ENCODE peak calls at places on chromosome 1, in four cellular contexts. F, C, A and N are unnamed samples.

GRCh38 chr1:11530731-11531311 is 51.9 kb downstream of the DISP3 start:
- DNase-seq in F (no peak), C (no peak), A (no peak), N (no peak)

GRCh38 chr1:168893359-168893791 is 164.4 kb upstream of the DPT start:
- DNase-seq in F (no peak), C (no peak), A (peak), N (no peak)

GRCh38 chr1:202324646-202325045 is 17.1 kb downstream of the UBE2T start:
- DNase-seq in F (no peak), C (no peak), A (no peak), N (no peak)

GRCh38 chr1:35097224-35097623 is 18.0 kb downstream of the ZMYM1 start:
- DNase-seq in F (no peak), C (peak), A (no peak), N (no peak)

GRCh38 chr1:182315157-182315556 is 76.4 kb downstream of the GLUL start:
- DNase-seq in F (no peak), C (no peak), A (no peak), N (no peak)

GRCh38 chr1:65526049-65526556 is 105.6 kb downstream of the LEPR start:
- DNase-seq in F (no peak), C (no peak), A (no peak), N (no peak)

GRCh38 chr1:235763962-235764361 is 102.7 kb downstream of the LYST start:
- DNase-seq in F (no peak), C (no peak), A (no peak), N (no peak)

GRCh38 chr1:154839691-154840090 is 30.4 kb downstream of the KCNN3 start:
- DNase-seq in F (no peak), C (peak), A (no peak), N (no peak)

GRCh38 chr1:30273021-30273325 is 450.4 kb downstream of the MATN1 start:
- DNase-seq in F (no peak), C (no peak), A (no peak), N (no peak)

GRCh38 chr1:208205216-208206013 is 38.8 kb downstream of the PLXNA2 start:
- DNase-seq in F (no peak), C (no peak), A (no peak), N (no peak)

GRCh38 chr1:109537450-109538178 is 2.1 kb upstream of the GPR61 start:
- DNase-seq in F (no peak), C (no peak), A (no peak), N (no peak)

GRCh38 chr1:93722081-93723031 is 40.7 kb upstream of the BCAR3 start:
- DNase-seq in F (no peak), C (no peak), A (no peak), N (peak)

GRCh38 chr1:160117709-160118183 is 2.2 kb downstream of the ATP1A2 start:
- DNase-seq in F (no peak), C (peak), A (peak), N (no peak)

GRCh38 chr1:21324368-21325137 is 34.3 kb upstream of the ECE1 start:
- DNase-seq in F (peak), C (peak), A (peak), N (no peak)

GRCh38 chr1:87333692-87334347 is 5.1 kb downstream of the LMO4 start:
- DNase-seq in F (no peak), C (peak), A (no peak), N (no peak)

GRCh38 chr1:162899422-162900168 is 38.6 kb upstream of the CCDC190 start:
- DNase-seq in F (no peak), C (peak), A (no peak), N (no peak)

GRCh38 chr1:16367968-16368910 is 1.2 kb downstream of the SZRD1 start:
- DNase-seq in F (no peak), C (peak), A (no peak), N (peak)

GRCh38 chr1:28591708-28592313 is at the start of gene RAB42:
- DNase-seq in F (no peak), C (peak), A (peak), N (peak)

GRCh38 chr1:214427871-214428277 is 123.5 kb downstream of the PTPN14 start:
- DNase-seq in F (peak), C (peak), A (no peak), N (no peak)

DNA sequence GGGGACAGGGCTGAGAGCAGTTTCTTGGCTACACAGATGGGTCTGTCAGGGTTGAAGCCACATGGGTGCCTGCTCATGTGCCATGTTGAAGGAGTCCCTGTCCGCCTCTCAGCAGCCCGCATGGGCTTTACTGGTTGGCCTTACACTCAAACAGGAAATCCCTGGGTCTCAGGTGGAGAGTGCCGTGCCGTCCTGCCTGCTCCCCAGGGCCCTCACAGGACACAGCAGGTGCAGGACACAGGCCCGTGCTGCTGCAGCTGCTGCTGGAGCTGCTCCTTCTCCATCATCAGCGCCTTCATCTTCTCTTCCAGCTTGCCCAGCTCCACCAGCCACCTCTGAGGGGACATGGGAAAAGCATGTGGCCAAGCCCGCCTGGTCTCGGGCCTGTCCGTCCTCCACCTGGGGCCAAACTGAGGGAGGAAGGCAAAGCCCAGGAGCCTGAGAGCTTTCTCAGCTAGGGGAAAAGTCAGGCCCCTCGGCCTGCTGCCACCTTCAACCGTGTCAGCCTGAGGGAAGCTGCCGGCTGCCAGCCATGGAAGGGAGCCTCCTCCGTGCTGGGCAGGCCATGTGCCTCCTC is 5.5 kb downstream of the SLFNL1 start:
- DNase-seq in F (no peak), C (no peak), A (no peak), N (no peak)
- H3K4me3 ChIP-seq in F (no peak), C (no peak), A (no peak), N (no peak)

GRCh38 chr1:24705260-24706073 is 39.8 kb upstream of the CLIC4 start:
- DNase-seq in F (no peak), C (peak), A (peak), N (peak)
- H3K4me3 ChIP-seq in F (no peak), C (peak), A (peak), N (no peak)

DNA sequence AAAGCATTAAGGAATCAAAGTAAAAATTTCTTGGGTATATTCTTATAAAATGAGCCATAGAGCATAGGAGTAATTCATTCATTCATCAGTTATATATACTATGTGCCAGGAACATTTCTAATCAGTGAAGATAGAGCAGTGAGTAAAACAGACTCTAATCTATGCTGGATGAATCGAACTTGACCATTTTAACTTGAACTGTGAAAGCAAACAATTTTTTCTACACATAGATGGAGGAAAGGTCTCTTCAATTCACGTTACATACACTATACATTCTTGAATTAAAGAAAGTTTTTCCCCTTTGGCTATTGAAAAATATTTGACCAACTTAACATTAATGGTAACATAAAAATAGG is 1.6 kb downstream of the MACO1 start:
- DNase-seq in F (no peak), C (no peak), A (no peak), N (no peak)
- H3K4me3 ChIP-seq in F (peak), C (peak), A (peak), N (peak)

GRCh38 chr1:111446967-111447892 is 1.8 kb downstream of the WDR77 start:
- DNase-seq in F (no peak), C (no peak), A (no peak), N (no peak)
- H3K4me3 ChIP-seq in F (no peak), C (peak), A (no peak), N (peak)

GRCh38 chr1:200334661-200335256 is 75.1 kb downstream of the ZNF281 start:
- DNase-seq in F (no peak), C (no peak), A (no peak), N (no peak)
- H3K4me3 ChIP-seq in F (no peak), C (no peak), A (no peak), N (no peak)

DNA sequence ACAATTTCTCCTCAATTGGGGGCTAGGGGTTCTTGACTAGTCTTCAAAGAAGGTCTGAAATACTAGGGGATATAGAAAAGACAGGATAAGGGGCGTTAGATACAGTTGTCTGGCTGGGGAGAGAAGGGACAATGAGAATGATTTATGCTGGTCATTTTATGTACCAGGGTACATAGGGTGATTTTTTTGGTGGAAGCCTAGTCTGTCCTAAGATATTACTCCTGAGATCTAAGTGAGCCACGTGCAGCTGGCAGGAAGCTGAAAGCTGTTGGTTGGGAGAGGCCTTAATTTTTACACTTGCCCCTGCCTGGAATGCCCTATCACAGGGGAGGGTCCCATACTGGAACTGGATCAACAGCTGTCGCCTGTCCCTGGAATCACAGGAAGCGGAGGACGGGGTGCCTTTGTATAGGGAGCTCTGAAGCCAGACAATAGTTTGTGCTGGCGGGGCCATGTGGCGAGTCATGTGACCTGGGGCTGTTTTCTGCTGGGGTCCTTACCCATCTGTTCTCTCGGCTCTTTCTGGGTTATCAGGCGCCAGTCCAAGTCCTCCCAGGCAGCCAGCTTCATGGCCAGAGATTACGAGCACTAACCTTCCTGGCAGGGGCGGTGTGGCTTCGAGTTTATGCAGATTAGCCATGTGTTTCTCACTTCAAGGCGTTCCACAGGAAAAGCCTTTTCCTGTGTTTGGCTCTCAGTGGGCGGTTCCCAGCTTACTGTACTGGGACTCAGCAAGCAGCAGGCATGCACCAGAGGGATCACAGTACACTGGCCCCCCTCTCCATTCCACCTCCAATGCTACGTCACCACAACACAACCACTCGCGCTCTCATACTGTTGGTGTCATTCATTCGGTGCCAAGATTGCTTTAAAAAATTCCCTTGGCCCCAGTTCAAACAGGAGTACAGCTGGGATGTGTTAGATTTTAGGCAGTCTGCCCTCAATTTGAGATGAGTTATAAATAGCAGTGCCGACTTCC is 27.5 kb downstream of the ARID1A start:
- DNase-seq in F (peak), C (peak), A (peak), N (peak)
- H3K4me3 ChIP-seq in F (peak), C (no peak), A (no peak), N (no peak)